ENCODE peak calls at places on chromosomes 6 and 20, in seven cellular contexts. One of them, this sample, is unnamed.

GRCh38 chr20:62902926-62903615 is 23.2 kb downstream of the DIDO1 start:
- DNase-seq in CD4-positive, alpha-beta T cell: no peak
- DNase-seq in stomach: no peak
- DNase-seq in fibroblast of lung: peak
- DNase-seq in AG04450: peak
- DNase-seq in heart left ventricle: no peak
- DNase-seq in adrenal gland: no peak
- DNase-seq in this sample: no peak

GRCh38 chr6:100880149-100880900 is 804 bp downstream of the ASCC3 start:
- DNase-seq in AG04450: no peak
- DNase-seq in stomach: no peak
- DNase-seq in adrenal gland: no peak
- DNase-seq in CD4-positive, alpha-beta T cell: no peak
- DNase-seq in fibroblast of lung: peak
- DNase-seq in heart left ventricle: no peak
- DNase-seq in this sample: no peak

GRCh38 chr6:31355540-31355988 is 1.4 kb downstream of the HLA-B start:
- DNase-seq in stomach: no peak
- DNase-seq in AG04450: no peak
- DNase-seq in fibroblast of lung: no peak
- DNase-seq in heart left ventricle: no peak
- DNase-seq in adrenal gland: no peak
- DNase-seq in CD4-positive, alpha-beta T cell: no peak
- DNase-seq in this sample: no peak

GRCh38 chr20:5596401-5597193 is 153.6 kb upstream of the SHLD1 start:
- DNase-seq in fibroblast of lung: no peak
- DNase-seq in AG04450: no peak
- DNase-seq in stomach: no peak
- DNase-seq in adrenal gland: no peak
- DNase-seq in CD4-positive, alpha-beta T cell: no peak
- DNase-seq in heart left ventricle: no peak
- DNase-seq in this sample: no peak

GRCh38 chr6:156949376-156949775 is 172.2 kb downstream of the ARID1B start:
- DNase-seq in AG04450: peak
- DNase-seq in stomach: no peak
- DNase-seq in fibroblast of lung: peak
- DNase-seq in CD4-positive, alpha-beta T cell: no peak
- DNase-seq in heart left ventricle: no peak
- DNase-seq in adrenal gland: no peak
- DNase-seq in this sample: no peak

GRCh38 chr6:15330174-15330934 is 84.5 kb downstream of the JARID2 start:
- DNase-seq in stomach: no peak
- DNase-seq in AG04450: no peak
- DNase-seq in adrenal gland: no peak
- DNase-seq in heart left ventricle: no peak
- DNase-seq in fibroblast of lung: peak
- DNase-seq in CD4-positive, alpha-beta T cell: no peak
- DNase-seq in this sample: no peak

GRCh38 chr6:170291271-170292110 is 613 bp upstream of the DLL1 start:
- DNase-seq in AG04450: no peak
- DNase-seq in CD4-positive, alpha-beta T cell: peak
- DNase-seq in heart left ventricle: peak
- DNase-seq in adrenal gland: peak
- DNase-seq in stomach: peak
- DNase-seq in fibroblast of lung: no peak
- DNase-seq in this sample: no peak

GRCh38 chr20:52103469-52103910 is 88.1 kb downstream of the ZFP64 start:
- DNase-seq in AG04450: no peak
- DNase-seq in stomach: no peak
- DNase-seq in adrenal gland: no peak
- DNase-seq in CD4-positive, alpha-beta T cell: no peak
- DNase-seq in heart left ventricle: no peak
- DNase-seq in fibroblast of lung: peak
- DNase-seq in this sample: no peak

GRCh38 chr20:327946-328563 is 2.7 kb downstream of the SOX12 start:
- DNase-seq in AG04450: no peak
- DNase-seq in fibroblast of lung: no peak
- DNase-seq in heart left ventricle: no peak
- DNase-seq in CD4-positive, alpha-beta T cell: no peak
- DNase-seq in stomach: no peak
- DNase-seq in adrenal gland: no peak
- DNase-seq in this sample: no peak

GRCh38 chr6:133179483-133179882 is 61.7 kb upstream of the EYA4 start:
- DNase-seq in adrenal gland: no peak
- DNase-seq in CD4-positive, alpha-beta T cell: no peak
- DNase-seq in stomach: no peak
- DNase-seq in AG04450: no peak
- DNase-seq in fibroblast of lung: no peak
- DNase-seq in heart left ventricle: no peak
- DNase-seq in this sample: no peak

GRCh38 chr6:89299451-89299850 is 15.6 kb downstream of the GABRR2 start:
- DNase-seq in heart left ventricle: no peak
- DNase-seq in adrenal gland: no peak
- DNase-seq in fibroblast of lung: peak
- DNase-seq in stomach: no peak
- DNase-seq in CD4-positive, alpha-beta T cell: no peak
- DNase-seq in AG04450: no peak
- DNase-seq in this sample: no peak

GRCh38 chr6:27062755-27063154 is 184.7 kb upstream of the PRSS16 start:
- DNase-seq in CD4-positive, alpha-beta T cell: no peak
- DNase-seq in AG04450: no peak
- DNase-seq in fibroblast of lung: no peak
- DNase-seq in heart left ventricle: no peak
- DNase-seq in stomach: no peak
- DNase-seq in adrenal gland: no peak
- DNase-seq in this sample: no peak

GRCh38 chr6:108275971-108276370 is 15.1 kb upstream of the SNX3 start:
- DNase-seq in fibroblast of lung: no peak
- DNase-seq in heart left ventricle: no peak
- DNase-seq in CD4-positive, alpha-beta T cell: no peak
- DNase-seq in stomach: no peak
- DNase-seq in adrenal gland: no peak
- DNase-seq in AG04450: no peak
- DNase-seq in this sample: no peak

GRCh38 chr20:53774487-53775203 is 181.0 kb upstream of the ZNF217 start:
- DNase-seq in heart left ventricle: no peak
- DNase-seq in stomach: no peak
- DNase-seq in AG04450: peak
- DNase-seq in adrenal gland: no peak
- DNase-seq in fibroblast of lung: peak
- DNase-seq in CD4-positive, alpha-beta T cell: no peak
- DNase-seq in this sample: peak

GRCh38 chr6:154122195-154122925 is 83.3 kb downstream of the OPRM1 start:
- DNase-seq in heart left ventricle: no peak
- DNase-seq in CD4-positive, alpha-beta T cell: no peak
- DNase-seq in adrenal gland: no peak
- DNase-seq in AG04450: no peak
- DNase-seq in fibroblast of lung: no peak
- DNase-seq in stomach: no peak
- DNase-seq in this sample: no peak

GRCh38 chr6:35294308-35294945 is 3.2 kb upstream of the DEF6 start:
- DNase-seq in AG04450: no peak
- DNase-seq in adrenal gland: no peak
- DNase-seq in stomach: peak
- DNase-seq in heart left ventricle: no peak
- DNase-seq in CD4-positive, alpha-beta T cell: peak
- DNase-seq in fibroblast of lung: peak
- DNase-seq in this sample: no peak

GRCh38 chr6:35082733-35083403 is 58.3 kb downstream of the TCP11 start:
- DNase-seq in stomach: no peak
- DNase-seq in AG04450: no peak
- DNase-seq in CD4-positive, alpha-beta T cell: no peak
- DNase-seq in heart left ventricle: no peak
- DNase-seq in fibroblast of lung: no peak
- DNase-seq in adrenal gland: no peak
- DNase-seq in this sample: no peak

GRCh38 chr20:62929051-62929538 is 2.8 kb upstream of the DIDO1 start:
- DNase-seq in fibroblast of lung: peak
- DNase-seq in CD4-positive, alpha-beta T cell: peak
- DNase-seq in stomach: peak
- DNase-seq in adrenal gland: peak
- DNase-seq in heart left ventricle: peak
- DNase-seq in AG04450: no peak
- DNase-seq in this sample: no peak

GRCh38 chr6:160349837-160350236 is 1.7 kb downstream of the SLC22A3 start:
- DNase-seq in AG04450: no peak
- DNase-seq in stomach: no peak
- DNase-seq in heart left ventricle: no peak
- DNase-seq in adrenal gland: no peak
- DNase-seq in CD4-positive, alpha-beta T cell: no peak
- DNase-seq in fibroblast of lung: no peak
- DNase-seq in this sample: no peak

GRCh38 chr6:160347259-160348208 is 644 bp upstream of the SLC22A3 start:
- DNase-seq in adrenal gland: peak
- DNase-seq in AG04450: no peak
- DNase-seq in heart left ventricle: no peak
- DNase-seq in stomach: no peak
- DNase-seq in CD4-positive, alpha-beta T cell: no peak
- DNase-seq in fibroblast of lung: no peak
- DNase-seq in this sample: no peak

GRCh38 chr6:160344281-160344680 is 3.9 kb upstream of the SLC22A3 start:
- DNase-seq in stomach: no peak
- DNase-seq in heart left ventricle: no peak
- DNase-seq in CD4-positive, alpha-beta T cell: no peak
- DNase-seq in fibroblast of lung: no peak
- DNase-seq in adrenal gland: no peak
- DNase-seq in AG04450: no peak
- DNase-seq in this sample: no peak

GRCh38 chr6:160348209-160348551 is at the start of gene SLC22A3:
- DNase-seq in heart left ventricle: peak
- DNase-seq in fibroblast of lung: no peak
- DNase-seq in stomach: peak
- DNase-seq in adrenal gland: no peak
- DNase-seq in CD4-positive, alpha-beta T cell: no peak
- DNase-seq in AG04450: no peak
- DNase-seq in this sample: no peak

DNA sequence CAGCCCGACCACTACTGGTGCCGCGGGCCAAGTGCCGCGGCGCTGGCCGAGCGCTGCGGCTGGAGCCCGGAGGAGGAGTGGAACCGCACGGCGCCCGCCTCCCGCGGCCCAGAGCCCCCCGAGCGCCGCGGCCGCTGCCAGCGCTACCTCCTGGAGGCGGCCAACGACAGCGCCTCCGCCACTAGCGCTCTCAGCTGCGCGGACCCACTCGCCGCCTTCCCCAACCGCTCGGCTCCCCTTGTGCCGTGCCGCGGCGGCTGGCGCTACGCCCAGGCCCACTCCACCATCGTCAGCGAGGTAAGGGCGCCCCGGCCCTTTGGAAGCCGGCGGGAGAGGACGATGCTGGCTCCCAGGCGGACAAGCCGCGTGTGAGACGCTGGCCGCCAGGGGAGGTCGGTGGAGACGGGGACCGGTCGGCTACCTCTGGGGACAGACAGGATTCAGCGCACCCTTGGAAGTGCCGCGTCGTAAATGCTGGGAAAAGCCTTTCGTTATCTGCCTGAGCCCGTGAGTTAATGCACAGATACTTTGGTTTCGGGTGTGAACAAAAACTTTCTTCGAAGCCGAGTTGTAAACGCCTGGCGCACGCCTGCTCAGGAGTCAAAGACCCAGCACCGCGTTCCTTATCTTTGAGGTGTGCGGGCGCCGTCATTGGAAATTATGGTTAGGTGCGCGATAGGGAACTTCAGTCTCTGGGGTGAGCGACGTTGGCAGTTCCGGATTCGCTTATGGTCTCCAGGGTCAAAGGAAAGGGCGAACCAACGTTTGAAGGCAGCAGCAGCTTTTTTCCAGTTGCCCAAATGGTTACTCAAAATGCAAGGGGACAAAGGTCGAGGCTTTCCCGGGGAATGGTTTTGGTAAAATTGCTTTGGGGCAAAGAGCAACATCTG is 619 bp downstream of the SLC22A3 start:
- DNase-seq in fibroblast of lung: peak
- DNase-seq in AG04450: no peak
- DNase-seq in stomach: peak
- DNase-seq in CD4-positive, alpha-beta T cell: no peak
- DNase-seq in heart left ventricle: peak
- DNase-seq in adrenal gland: peak
- DNase-seq in this sample: no peak
- TF ChIP-seq CTCF in fibroblast of lung: no peak
- TF ChIP-seq CTCF in AG04450: no peak
- TF ChIP-seq CTCF in stomach: no peak
- TF ChIP-seq CTCF in CD4-positive, alpha-beta T cell: no peak
- TF ChIP-seq CTCF in heart left ventricle: no peak
- TF ChIP-seq CTCF in adrenal gland: peak
- TF ChIP-seq CTCF in this sample: peak

GRCh38 chr20:18837710-18838109 is 24.1 kb downstream of the SCP2D1 start:
- DNase-seq in CD4-positive, alpha-beta T cell: no peak
- DNase-seq in fibroblast of lung: no peak
- DNase-seq in adrenal gland: no peak
- DNase-seq in heart left ventricle: no peak
- DNase-seq in AG04450: no peak
- DNase-seq in stomach: peak
- DNase-seq in this sample: no peak
- TF ChIP-seq CTCF in CD4-positive, alpha-beta T cell: no peak
- TF ChIP-seq CTCF in fibroblast of lung: no peak
- TF ChIP-seq CTCF in adrenal gland: no peak
- TF ChIP-seq CTCF in heart left ventricle: no peak
- TF ChIP-seq CTCF in AG04450: no peak
- TF ChIP-seq CTCF in stomach: no peak
- TF ChIP-seq CTCF in this sample: no peak

GRCh38 chr20:44109951-44110361 is 77.0 kb downstream of the JPH2 start:
- DNase-seq in fibroblast of lung: peak
- DNase-seq in stomach: no peak
- DNase-seq in heart left ventricle: no peak
- DNase-seq in AG04450: no peak
- DNase-seq in CD4-positive, alpha-beta T cell: no peak
- DNase-seq in adrenal gland: no peak
- DNase-seq in this sample: no peak
- TF ChIP-seq CTCF in fibroblast of lung: peak
- TF ChIP-seq CTCF in stomach: no peak
- TF ChIP-seq CTCF in heart left ventricle: no peak
- TF ChIP-seq CTCF in AG04450: no peak
- TF ChIP-seq CTCF in CD4-positive, alpha-beta T cell: no peak
- TF ChIP-seq CTCF in adrenal gland: no peak
- TF ChIP-seq CTCF in this sample: peak

GRCh38 chr6:130620338-130620781 is 206.8 kb upstream of the SMLR1 start:
- DNase-seq in CD4-positive, alpha-beta T cell: no peak
- DNase-seq in stomach: no peak
- DNase-seq in adrenal gland: no peak
- DNase-seq in AG04450: no peak
- DNase-seq in fibroblast of lung: peak
- DNase-seq in heart left ventricle: no peak
- DNase-seq in this sample: no peak

GRCh38 chr6:130615816-130616215 is 211.4 kb upstream of the SMLR1 start:
- DNase-seq in fibroblast of lung: no peak
- DNase-seq in adrenal gland: no peak
- DNase-seq in heart left ventricle: no peak
- DNase-seq in AG04450: no peak
- DNase-seq in stomach: no peak
- DNase-seq in CD4-positive, alpha-beta T cell: no peak
- DNase-seq in this sample: no peak

GRCh38 chr6:130622142-130622541 is 205.1 kb upstream of the SMLR1 start:
- DNase-seq in AG04450: no peak
- DNase-seq in stomach: no peak
- DNase-seq in heart left ventricle: no peak
- DNase-seq in fibroblast of lung: peak
- DNase-seq in adrenal gland: no peak
- DNase-seq in CD4-positive, alpha-beta T cell: no peak
- DNase-seq in this sample: no peak

GRCh38 chr6:130613176-130613575 is 214.0 kb upstream of the SMLR1 start:
- DNase-seq in stomach: no peak
- DNase-seq in CD4-positive, alpha-beta T cell: no peak
- DNase-seq in adrenal gland: peak
- DNase-seq in heart left ventricle: no peak
- DNase-seq in fibroblast of lung: no peak
- DNase-seq in AG04450: no peak
- DNase-seq in this sample: no peak

GRCh38 chr6:130617658-130618057 is 209.5 kb upstream of the SMLR1 start:
- DNase-seq in CD4-positive, alpha-beta T cell: no peak
- DNase-seq in adrenal gland: no peak
- DNase-seq in fibroblast of lung: no peak
- DNase-seq in AG04450: no peak
- DNase-seq in heart left ventricle: no peak
- DNase-seq in stomach: no peak
- DNase-seq in this sample: no peak
- TF ChIP-seq CTCF in CD4-positive, alpha-beta T cell: no peak
- TF ChIP-seq CTCF in adrenal gland: no peak
- TF ChIP-seq CTCF in fibroblast of lung: no peak
- TF ChIP-seq CTCF in AG04450: no peak
- TF ChIP-seq CTCF in heart left ventricle: no peak
- TF ChIP-seq CTCF in stomach: no peak
- TF ChIP-seq CTCF in this sample: no peak

This sample was measured in AG09319.